ENCODE peak calls at places on chromosomes 16 and 17, in nine cellular contexts. B is hippocampal formation; J is HT1080; K is cardiac septum; Z is GM13977; G is NCI-H510A treated with DMSO at 0.1 percent for 48 hours; F is Daoy; I is ACHN; R is activated CD4-positive, alpha-beta T cell treated with anti-CD3 and anti-CD28 coated beads, Interleukin-2, amount 10 ng/mL, durations not matched to agents 7 days and 5 days. A is an unnamed sample.

GRCh38 chr16:89917773-89918452 is 749 bp upstream of the MC1R start:
- DNase-seq in Z (peak), J (peak), B (no peak), R (peak), K (peak), I (peak), G (no peak), F (peak), A (peak)

GRCh38 chr17:66165537-66166123 is 26.3 kb downstream of the CEP112 start:
- DNase-seq in F (peak), G (peak), R (peak), I (peak), J (peak), K (no peak), Z (peak), B (no peak), A (peak)

GRCh38 chr17:4480929-4481898 is 17.5 kb upstream of the SPNS2 start:
- DNase-seq in K (peak), J (no peak), Z (peak), B (no peak), R (peak), G (no peak), I (peak), F (no peak), A (no peak)

GRCh38 chr17:81161972-81162371 is 3.3 kb upstream of the PVALEF start:
- DNase-seq in I (no peak), J (no peak), G (no peak), R (no peak), B (no peak), K (no peak), Z (no peak), F (no peak), A (no peak)

GRCh38 chr17:79951361-79952264 is 84.1 kb downstream of the TBC1D16 start:
- DNase-seq in G (peak), R (no peak), B (peak), J (no peak), Z (peak), K (peak), F (no peak), I (no peak), A (no peak)

GRCh38 chr17:80047176-80047575 is 10.7 kb downstream of the CCDC40 start:
- DNase-seq in G (peak), R (no peak), Z (no peak), B (no peak), F (no peak), I (no peak), J (no peak), K (no peak), A (no peak)

GRCh38 chr17:30336369-30337171 is 2.7 kb upstream of the TMIGD1 start:
- DNase-seq in F (peak), I (peak), J (peak), B (no peak), R (peak), G (peak), Z (peak), K (no peak), A (peak)

GRCh38 chr16:67199808-67200198 is 872 bp downstream of the ELMO3 start:
- DNase-seq in B (no peak), R (no peak), J (no peak), G (no peak), F (no peak), Z (no peak), I (no peak), K (no peak), A (no peak)

GRCh38 chr16:59412275-59412841 is 678.2 kb upstream of the GOT2 start:
- DNase-seq in J (peak), I (no peak), G (peak), B (no peak), K (no peak), Z (no peak), R (no peak), F (no peak), A (peak)

GRCh38 chr16:3023415-3023668 is 400 bp downstream of the HCFC1R1 start:
- DNase-seq in F (peak), G (no peak), I (peak), Z (no peak), J (peak), B (no peak), R (no peak), K (no peak), A (no peak)

GRCh38 chr16:66652661-66653060 is 43.9 kb downstream of the CMTM4 start:
- DNase-seq in G (no peak), F (no peak), Z (no peak), K (no peak), J (no peak), I (no peak), R (no peak), B (no peak), A (no peak)

A was measured in mammary epithelial cell.